ENCODE peak calls at places on chromosomes 6 and 20, in seven cellular contexts. K is caudate nucleus, O is RWPE1, A is anterior cingulate cortex, C is T follicular helper cell, N is glutamatergic neuron, I is glomerular endothelial cell. T is an unnamed sample.

GRCh38 chr6:3748208-3748701 is 3.3 kb downstream of the PXDC1 start:
- DNase-seq in C (no peak), K (peak; percentile 29), A (no peak), I (no peak), O (peak; percentile 67), N (peak; percentile 85), T (no peak)

GRCh38 chr6:33344771-33345697 is 27.5 kb upstream of the ZBTB22 start:
- DNase-seq in N (peak; percentile 41), I (peak; percentile 42), C (peak; percentile 54), K (peak; percentile 8), O (peak; percentile 60), A (no peak), T (no peak)

GRCh38 chr6:5684320-5684719 is 322.4 kb downstream of the NRN1 start:
- DNase-seq in N (no peak), A (no peak), I (no peak), K (no peak), O (no peak), C (no peak), T (no peak)

GRCh38 chr6:41408982-41409381 is 73.6 kb downstream of the NCR2 start:
- DNase-seq in A (no peak), C (no peak), I (no peak), O (no peak), N (peak; percentile 54), K (no peak), T (no peak)

GRCh38 chr20:10286356-10286755 is 67.7 kb downstream of the SNAP25 start:
- DNase-seq in K (no peak), I (no peak), N (no peak), C (no peak), O (no peak), A (no peak), T (no peak)

GRCh38 chr6:105985098-105985815 is 100.9 kb upstream of the PRDM1 start:
- DNase-seq in K (no peak), O (no peak), A (no peak), N (no peak), I (no peak), C (no peak), T (no peak)

GRCh38 chr20:38181207-38181693 is 16.2 kb upstream of the TGM2 start:
- DNase-seq in N (no peak), O (no peak), A (no peak), C (no peak), I (no peak), K (no peak), T (no peak)

GRCh38 chr6:170292111-170292777 is 1.4 kb upstream of the DLL1 start:
- DNase-seq in K (no peak), O (no peak), N (no peak), I (no peak), C (no peak), A (no peak), T (no peak)

GRCh38 chr6:149118737-149119653 is 198.5 kb upstream of the TAB2 start:
- DNase-seq in I (no peak), N (no peak), A (no peak), C (no peak), O (no peak), K (no peak), T (no peak)

GRCh38 chr6:128032047-128032446 is 131.2 kb upstream of the THEMIS start:
- DNase-seq in I (no peak), A (no peak), K (no peak), O (no peak), N (no peak), C (no peak), T (no peak)

GRCh38 chr6:112044856-112045255 is 9.0 kb upstream of the CCN6 start:
- DNase-seq in C (no peak), A (no peak), K (no peak), I (no peak), N (no peak), O (no peak), T (no peak)

GRCh38 chr20:3658708-3659491 is 4.3 kb downstream of the GFRA4 start:
- DNase-seq in I (no peak), A (no peak), C (no peak), K (no peak), O (no peak), N (peak; percentile 41), T (no peak)

GRCh38 chr6:39076993-39077535 is 28.5 kb downstream of the GLP1R start:
- DNase-seq in C (no peak), O (no peak), N (no peak), I (no peak), K (no peak), A (no peak), T (no peak)